ENCODE peak calls at places on chromosomes 3 and 15, in nine cellular contexts. W is astrocyte, Q is testis, R is thyroid gland, Y is heart right ventricle, S is MM.1S, V is osteoblast, K is heart left ventricle, X is stomach. B is an unnamed sample.
A peak's percentile ranks its signal among the peaks of the same experiment; 100 is the strongest.

GRCh38 chr3:128649264-128649663 is 1.4 kb downstream of the RPN1 start:
- DNase-seq in V (peak; percentile 42), W (no peak), X (no peak), S (no peak), Q (no peak), K (no peak), Y (no peak), R (no peak), B (no peak)

GRCh38 chr15:84844964-84845363 is 27.8 kb downstream of the ALPK3 start:
- DNase-seq in K (no peak), V (no peak), W (no peak), Y (no peak), Q (no peak), R (no peak), S (no peak), X (no peak), B (no peak)

GRCh38 chr15:99467338-99467720 is 98.5 kb upstream of the MEF2A start:
- DNase-seq in S (no peak), W (no peak), V (no peak), K (no peak), Q (no peak), X (no peak), R (no peak), Y (no peak), B (no peak)

GRCh38 chr3:111143-112069 is 85.2 kb upstream of the CHL1 start:
- DNase-seq in V (no peak), W (no peak), K (no peak), S (peak; percentile 66), R (no peak), X (no peak), Q (no peak), Y (no peak), B (no peak)

GRCh38 chr15:58505581-58505980 is 73.8 kb downstream of the LIPC start:
- DNase-seq in S (no peak), V (no peak), Y (no peak), K (no peak), Q (no peak), X (no peak), W (peak; percentile 32), R (no peak), B (no peak)

GRCh38 chr15:80151148-80151547 is 1.7 kb upstream of the FAH start:
- DNase-seq in R (peak; percentile 83), V (no peak), W (no peak), S (no peak), X (no peak), Y (no peak), Q (no peak), K (no peak), B (no peak)

GRCh38 chr3:60755094-60755493 is 496.2 kb downstream of the FHIT start:
- DNase-seq in Q (peak; percentile 33), V (no peak), S (no peak), X (no peak), W (no peak), K (no peak), R (no peak), Y (no peak), B (no peak)

GRCh38 chr3:18351823-18352744 is 73.1 kb downstream of the SATB1 start:
- DNase-seq in Q (no peak), K (no peak), R (no peak), W (no peak), X (peak; percentile 80), V (no peak), S (no peak), Y (no peak), B (no peak)

GRCh38 chr15:66573719-66574641 is 8.2 kb upstream of the LCTL start:
- DNase-seq in W (peak; percentile 84), S (no peak), V (peak; percentile 81), Y (no peak), Q (no peak), X (no peak), K (no peak), R (no peak), B (no peak)

GRCh38 chr3:161358488-161358887 is 12.8 kb downstream of the SPTSSB start:
- DNase-seq in K (no peak), S (no peak), X (no peak), V (no peak), W (no peak), Q (no peak), Y (no peak), R (no peak), B (no peak)

GRCh38 chr3:192878374-192878773 is 39.3 kb downstream of the MB21D2 start:
- DNase-seq in Y (no peak), Q (no peak), V (no peak), S (no peak), R (no peak), K (no peak), W (no peak), X (no peak), B (no peak)

GRCh38 chr3:16070707-16071106 is 103.8 kb upstream of the GALNT15 start:
- DNase-seq in S (no peak), Q (no peak), V (no peak), R (no peak), K (no peak), Y (no peak), X (no peak), W (no peak), B (no peak)

GRCh38 chr3:158106773-158107461 is 697 bp upstream of the SHOX2 start:
- DNase-seq in R (no peak), S (peak; percentile 39), K (no peak), V (peak; percentile 72), W (no peak), X (no peak), Y (no peak), Q (peak; percentile 45), B (no peak)

GRCh38 chr3:126342991-126343661 is 14.1 kb downstream of the KLF15 start:
- DNase-seq in S (no peak), V (peak; percentile 82), Q (peak; percentile 51), Y (peak; percentile 2), X (peak; percentile 21), R (no peak), W (peak; percentile 19), K (peak; percentile 34), B (no peak)

GRCh38 chr3:156782319-156782718 is 43.8 kb upstream of the LEKR1 start:
- DNase-seq in K (no peak), X (no peak), Q (no peak), W (no peak), S (no peak), R (no peak), Y (no peak), V (no peak), B (no peak)

GRCh38 chr3:187040637-187041361 is 98.5 kb downstream of the RPL39L start:
- DNase-seq in X (no peak), V (no peak), S (no peak), R (no peak), K (no peak), Y (no peak), W (peak; percentile 56), Q (no peak), B (no peak)

GRCh38 chr3:12454076-12454807 is 30.0 kb upstream of the TSEN2 start:
- DNase-seq in X (no peak), R (no peak), Q (no peak), S (no peak), W (no peak), Y (no peak), K (no peak), V (peak; percentile 91), B (no peak)

GRCh38 chr3:119748996-119749395 is 32.9 kb upstream of the NR1I2 start:
- DNase-seq in X (no peak), V (no peak), R (no peak), K (no peak), Y (no peak), Q (no peak), S (no peak), W (no peak), B (no peak)

GRCh38 chr3:54567949-54568348 is 359.9 kb downstream of the LRTM1 start:
- DNase-seq in K (no peak), W (no peak), Y (no peak), X (no peak), V (no peak), S (no peak), Q (peak; percentile 15), R (no peak), B (no peak)

DNA sequence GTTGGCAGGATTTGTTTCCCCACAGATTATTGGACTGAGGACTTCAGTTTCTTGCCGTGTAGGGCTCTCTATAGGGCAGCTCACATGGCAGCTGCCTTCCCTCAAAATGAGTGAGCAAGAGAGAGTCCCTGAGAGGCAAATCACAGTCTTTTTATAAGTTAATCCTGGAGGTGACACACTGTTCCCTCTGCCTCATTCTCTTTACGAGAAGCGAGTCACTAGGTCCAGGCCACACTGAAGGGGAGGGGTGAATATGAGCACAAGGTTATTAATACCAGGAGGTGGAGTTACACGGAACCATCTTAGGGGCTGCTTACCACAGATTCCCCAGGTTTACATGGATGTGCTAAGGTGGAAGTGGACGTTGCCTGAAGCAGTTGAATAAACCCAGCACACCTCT is 77.0 kb downstream of the LPP start:
- DNase-seq in Y (peak; percentile 29), W (peak; percentile 40), K (no peak), R (no peak), Q (no peak), V (no peak), X (no peak), S (no peak), B (no peak)
- H3K27ac ChIP-seq in Y (peak overlapping the region; percentile 42), W (peak overlapping the region; percentile 43), K (peak overlapping the region; percentile 78), R (no peak overlapping the region), Q (no peak overlapping the region), V (peak overlapping the region; percentile 51), X (peak overlapping the region; percentile 92), S (no peak overlapping the region), B (no peak overlapping the region)

DNA sequence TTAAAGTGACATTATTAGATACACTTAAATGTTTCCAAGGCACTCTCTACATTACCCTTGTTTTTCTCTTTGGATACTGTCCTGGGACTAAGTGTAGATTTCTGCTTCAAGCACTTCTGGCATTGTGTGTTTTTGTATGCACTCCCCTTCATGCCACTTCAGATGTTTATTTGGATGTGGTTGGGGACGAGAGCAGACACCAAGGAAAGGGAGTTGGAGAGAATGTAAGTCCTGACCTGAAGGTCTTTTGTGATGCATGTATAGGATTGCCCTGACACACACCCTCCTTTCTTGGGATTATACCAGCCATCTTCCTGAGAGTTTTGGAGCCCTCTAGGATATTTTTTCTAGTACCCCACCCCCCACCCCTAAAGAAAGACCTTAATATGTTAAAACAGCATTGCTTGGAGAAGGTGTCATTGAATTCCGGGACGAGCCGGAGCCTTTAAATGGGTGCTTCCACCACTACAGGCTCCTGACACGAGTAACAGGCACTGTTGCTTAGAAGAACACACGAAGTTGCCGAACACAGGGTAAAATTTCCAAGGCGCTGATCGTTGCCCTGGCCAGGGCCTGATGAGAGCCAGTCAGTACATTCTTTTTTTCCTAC is 22.7 kb downstream of the PSMD6 start:
- DNase-seq in Y (no peak), R (no peak), S (no peak), W (no peak), V (no peak), Q (no peak), K (no peak), X (no peak), B (no peak)
- H3K27ac ChIP-seq in Y (no peak overlapping the region), R (peak overlapping the region; percentile 11), S (no peak overlapping the region), W (no peak overlapping the region), V (no peak overlapping the region), Q (no peak overlapping the region), K (no peak overlapping the region), X (no peak overlapping the region), B (no peak overlapping the region)

GRCh38 chr3:166986000-166986399 is 394.1 kb downstream of the ZBBX start:
- DNase-seq in W (peak; percentile 6), V (no peak), Q (no peak), R (no peak), Y (no peak), X (no peak), K (no peak), S (no peak), B (no peak)
- H3K27ac ChIP-seq in W (peak overlapping the region; percentile 11), V (no peak overlapping the region), Q (no peak overlapping the region), R (no peak overlapping the region), Y (no peak overlapping the region), X (no peak overlapping the region), K (no peak overlapping the region), S (no peak overlapping the region), B (no peak overlapping the region)

GRCh38 chr15:89315375-89315929 is 19.2 kb downstream of the POLG start:
- DNase-seq in S (no peak), Y (no peak), R (no peak), Q (no peak), W (no peak), K (no peak), V (peak; percentile 11), X (no peak), B (no peak)
- H3K27ac ChIP-seq in S (no peak overlapping the region), Y (no peak overlapping the region), R (no peak overlapping the region), Q (no peak overlapping the region), W (no peak overlapping the region), K (no peak overlapping the region), V (no peak overlapping the region), X (no peak overlapping the region), B (no peak overlapping the region)